ENCODE peak calls at places on chromosomes 7 and 10, in six cellular contexts. C is bronchial epithelial cell, H is fibroblast of lung, G is body of pancreas, B is fibroblast of mammary gland, F is A549. E is an unnamed sample.

GRCh38 chr7:16428672-16429071 is 7.3 kb upstream of the CRPPA start:
- DNase-seq in H (peak; percentile 51), G (no peak), F (no peak), C (peak; percentile 55), B (peak; percentile 68), E (no peak)

GRCh38 chr7:128694742-128695141 is 22.6 kb downstream of the GARIN1A start:
- DNase-seq in C (no peak), H (no peak), F (no peak), G (no peak), B (no peak), E (no peak)

GRCh38 chr7:34064511-34065158 is 159.3 kb downstream of the BMPER start:
- DNase-seq in C (peak; percentile 45), H (peak; percentile 54), B (peak; percentile 59), G (no peak), F (peak; percentile 26), E (no peak)

GRCh38 chr7:6705959-6706665 is 635 bp downstream of the ZNF12 start:
- DNase-seq in B (peak; percentile 36), H (peak; percentile 38), G (peak; percentile 30), C (peak; percentile 26), F (peak; percentile 36), E (no peak)

GRCh38 chr10:82377608-82378007 is 502.6 kb downstream of the NRG3 start:
- DNase-seq in H (peak; percentile 13), C (peak; percentile 0), B (peak; percentile 55), F (no peak), G (peak; percentile 24), E (peak; percentile 3)

GRCh38 chr7:118169146-118169545 is 14.8 kb upstream of the LSM8 start:
- DNase-seq in B (peak; percentile 43), F (no peak), G (no peak), H (no peak), C (peak; percentile 29), E (no peak)

GRCh38 chr7:6589829-6590644 is at the start of gene INTS15:
- DNase-seq in C (peak; percentile 53), B (peak; percentile 74), F (peak; percentile 65), G (peak; percentile 80), H (peak; percentile 82), E (no peak)

GRCh38 chr10:102299873-102300272 is 54.5 kb downstream of the GBF1 start:
- DNase-seq in H (peak; percentile 50), F (no peak), B (peak; percentile 88), C (peak; percentile 86), G (no peak), E (peak; percentile 66)

GRCh38 chr10:121668336-121669009 is 70.2 kb upstream of the FGFR2 start:
- DNase-seq in H (no peak), F (no peak), C (peak; percentile 38), B (no peak), G (peak; percentile 67), E (no peak)

GRCh38 chr10:43251664-43252165 is 15.2 kb downstream of the RASGEF1A start:
- DNase-seq in B (no peak), C (no peak), F (no peak), H (no peak), G (peak; percentile 7), E (no peak)

GRCh38 chr10:79248341-79248931 is 98.8 kb upstream of the PPIF start:
- DNase-seq in G (no peak), H (no peak), B (no peak), F (no peak), C (no peak), E (no peak)

GRCh38 chr7:139799586-139799985 is 21.8 kb upstream of the HIPK2 start:
- DNase-seq in H (no peak), C (no peak), G (no peak), B (no peak), F (no peak), E (no peak)

GRCh38 chr10:113527181-113527580 is 25.7 kb upstream of the HABP2 start:
- DNase-seq in F (no peak), G (no peak), C (no peak), H (no peak), B (no peak), E (no peak)

GRCh38 chr10:128296608-128297007 is 170.4 kb upstream of the MKI67 start:
- DNase-seq in G (no peak), H (no peak), F (no peak), C (no peak), B (no peak), E (no peak)

GRCh38 chr7:90425376-90425775 is 22.1 kb downstream of the CLDN12 start:
- DNase-seq in H (no peak), F (no peak), G (no peak), B (peak; percentile 20), C (peak; percentile 85), E (no peak)

GRCh38 chr7:74405191-74405898 is 48.4 kb upstream of the GTF2IRD1 start:
- DNase-seq in C (no peak), G (no peak), B (peak; percentile 7), H (no peak), F (peak; percentile 47), E (no peak)

GRCh38 chr10:15433850-15434537 is 62.9 kb upstream of the FAM171A1 start:
- DNase-seq in C (peak; percentile 33), G (peak; percentile 40), B (peak; percentile 67), H (peak; percentile 68), F (peak; percentile 40), E (no peak)

GRCh38 chr10:47450442-47450841 is 33.5 kb downstream of the ANXA8 start:
- DNase-seq in G (no peak), F (no peak), C (no peak), H (no peak), B (no peak), E (no peak)

GRCh38 chr10:126117196-126117595 is 220.8 kb downstream of the FANK1 start:
- DNase-seq in C (no peak), G (no peak), H (no peak), B (no peak), F (no peak), E (no peak)

GRCh38 chr7:26535483-26536069 is 243.9 kb downstream of the SNX10 start:
- DNase-seq in G (no peak), C (no peak), B (no peak), H (no peak), F (no peak), E (no peak)

GRCh38 chr7:142452791-142453190 is 194.9 kb upstream of the PRSS58 start:
- DNase-seq in H (no peak), F (no peak), B (no peak), G (no peak), C (no peak), E (no peak)

GRCh38 chr7:88314092-88314491 is 7.4 kb upstream of the STEAP4 start:
- DNase-seq in C (no peak), F (no peak), B (no peak), H (no peak), G (no peak), E (no peak)

GRCh38 chr7:124908258-124908657 is 21.4 kb downstream of the POT1 start:
- DNase-seq in G (no peak), C (no peak), H (no peak), F (no peak), B (peak; percentile 10), E (no peak)

GRCh38 chr10:28853195-28853594 is 175.9 kb downstream of the BAMBI start:
- DNase-seq in C (no peak), F (no peak), H (peak; percentile 17), G (peak; percentile 29), B (no peak), E (peak; percentile 48)

GRCh38 chr7:121624922-121625321 is 228.8 kb upstream of the FAM3C start:
- DNase-seq in F (no peak), B (peak; percentile 69), C (no peak), G (peak; percentile 35), H (peak; percentile 15), E (no peak)

GRCh38 chr7:149595541-149595940 is 97.9 kb upstream of the ZNF746 start:
- DNase-seq in H (no peak), C (no peak), B (no peak), G (no peak), F (no peak), E (no peak)

GRCh38 chr10:76415559-76415958 is 984.1 kb downstream of the LRMDA start:
- DNase-seq in H (no peak), C (no peak), G (no peak), B (no peak), F (no peak), E (no peak)

GRCh38 chr10:116765549-116766162 is 23.3 kb upstream of the HSPA12A start:
- DNase-seq in G (peak; percentile 45), F (no peak), H (peak; percentile 22), C (no peak), B (peak; percentile 29), E (peak; percentile 42)
- TF ChIP-seq CTCF in G (peak; percentile 28), F (peak; percentile 14), H (peak; percentile 34), C (peak; percentile 59), B (peak; percentile 37), E (peak; percentile 81)

GRCh38 chr10:7826971-7827370 is 8.7 kb downstream of the TAF3 start:
- DNase-seq in F (peak; percentile 55), G (peak; percentile 79), B (peak; percentile 37), H (peak; percentile 34), C (peak; percentile 30), E (no peak)
- TF ChIP-seq CTCF in F (no peak), G (peak; percentile 41), B (peak; percentile 3), H (no peak), C (no peak), E (peak; percentile 11)

GRCh38 chr7:158474488-158474887 is 113.1 kb downstream of the PTPRN2 start:
- DNase-seq in F (no peak), C (no peak), B (no peak), G (no peak), H (no peak), E (no peak)

GRCh38 chr7:158475036-158475678 is 112.5 kb downstream of the PTPRN2 start:
- DNase-seq in H (no peak), B (no peak), C (no peak), G (no peak), F (no peak), E (no peak)

GRCh38 chr7:158473238-158473637 is 114.4 kb downstream of the PTPRN2 start:
- DNase-seq in H (peak; percentile 4), F (no peak), B (no peak), G (no peak), C (no peak), E (no peak)

GRCh38 chr7:158472631-158473030 is 115.0 kb downstream of the PTPRN2 start:
- DNase-seq in B (no peak), F (no peak), H (no peak), C (no peak), G (no peak), E (no peak)

DNA sequence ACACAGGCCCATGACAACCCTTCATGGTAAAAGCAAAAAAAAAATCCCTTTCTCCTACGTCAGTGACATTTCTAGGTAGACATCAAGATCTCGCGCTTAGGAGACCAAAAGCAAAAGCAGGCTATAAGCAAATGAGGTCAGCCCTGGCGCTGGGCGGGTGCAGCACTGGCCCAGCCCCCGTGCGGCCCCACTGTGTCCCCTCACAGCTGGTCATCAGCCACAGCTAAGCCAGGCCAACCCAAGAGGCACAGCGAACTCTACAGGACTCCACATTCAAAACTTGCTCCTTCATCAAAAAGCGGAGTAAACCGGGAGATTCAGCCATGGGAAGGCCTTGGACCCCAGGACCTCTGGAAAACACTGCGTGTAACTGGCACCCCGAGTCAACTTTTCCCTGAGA is 113.7 kb downstream of the PTPRN2 start:
- DNase-seq in H (no peak), F (no peak), C (no peak), B (no peak), G (no peak), E (no peak)
- TF ChIP-seq CTCF in H (no peak), F (no peak), C (no peak), B (no peak), G (no peak), E (no peak)

DNA sequence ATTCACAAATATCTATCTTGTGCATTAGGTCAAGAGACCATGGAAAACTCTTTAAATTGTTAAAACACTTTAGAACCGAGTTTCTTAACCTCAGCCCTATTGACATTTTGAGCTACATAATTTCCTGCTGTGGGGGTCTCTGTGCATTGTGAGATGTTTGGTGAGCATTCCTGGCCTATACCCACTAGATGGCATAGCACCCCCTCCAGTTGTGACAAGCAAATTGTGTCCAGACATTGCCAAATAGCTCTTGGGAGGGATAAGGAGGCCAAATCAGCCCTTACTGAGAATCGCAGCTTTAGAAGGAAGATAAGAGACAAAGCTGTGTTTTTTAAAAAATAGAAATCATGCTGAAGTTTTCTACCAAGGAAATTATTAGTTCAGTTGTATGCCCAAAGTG is 1158.5 kb upstream of the C7orf33 start:
- DNase-seq in F (no peak), G (no peak), H (peak; percentile 25), C (no peak), B (peak; percentile 32), E (no peak)
- TF ChIP-seq CTCF in F (no peak), G (no peak), H (peak; percentile 31), C (no peak), B (peak; percentile 38), E (peak; percentile 36)